ENCODE peak calls at places on chromosome 1, in ten cellular contexts. R, F, C, N, A, J, Z, H, G and X are unnamed samples.

GRCh38 chr1:236753554-236753953 is 41.5 kb upstream of the MTR start:
- DNase-seq in R (peak), F (no peak), C (peak), N (no peak), A (peak), J (no peak), Z (no peak), H (no peak), G (no peak), X (no peak)

GRCh38 chr1:176102243-176102642 is 104.8 kb downstream of the COP1 start:
- DNase-seq in R (no peak), F (no peak), C (peak), N (no peak), A (no peak), J (no peak), Z (no peak), H (no peak), G (no peak), X (no peak)

GRCh38 chr1:161342836-161343235 is 24.8 kb downstream of the CFAP126 start:
- DNase-seq in R (no peak), F (no peak), C (no peak), N (no peak), A (no peak), J (no peak), Z (no peak), H (no peak), G (no peak), X (no peak)

GRCh38 chr1:72111662-72112061 is 170.7 kb downstream of the NEGR1 start:
- DNase-seq in R (no peak), F (no peak), C (no peak), N (no peak), A (no peak), J (no peak), Z (no peak), H (no peak), G (no peak), X (no peak)

GRCh38 chr1:43421976-43422750 is 31.6 kb downstream of the HYI start:
- DNase-seq in R (no peak), F (no peak), C (no peak), N (no peak), A (no peak), J (no peak), Z (no peak), H (no peak), G (no peak), X (no peak)

GRCh38 chr1:17865912-17866311 is 110.8 kb downstream of the ACTL8 start:
- DNase-seq in R (no peak), F (no peak), C (no peak), N (no peak), A (no peak), J (no peak), Z (no peak), H (no peak), G (no peak), X (no peak)

GRCh38 chr1:63148825-63149645 is 173.3 kb upstream of the FOXD3 start:
- DNase-seq in R (no peak), F (peak), C (peak), N (no peak), A (peak), J (no peak), Z (peak), H (peak), G (no peak), X (peak)

GRCh38 chr1:2110738-2111673 is 60.8 kb downstream of the PRKCZ start:
- DNase-seq in R (no peak), F (no peak), C (no peak), N (no peak), A (no peak), J (no peak), Z (no peak), H (no peak), G (peak), X (no peak)

GRCh38 chr1:22773981-22774471 is 63.4 kb downstream of the EPHB2 start:
- DNase-seq in R (peak), F (no peak), C (peak), N (no peak), A (no peak), J (no peak), Z (no peak), H (no peak), G (peak), X (no peak)

GRCh38 chr1:245952383-245952989 is 554.6 kb downstream of the SMYD3 start:
- DNase-seq in R (no peak), F (no peak), C (no peak), N (no peak), A (no peak), J (no peak), Z (no peak), H (no peak), G (no peak), X (no peak)